ENCODE peak calls at places on chromosome 15, in ten cellular contexts. S is psoas muscle; J is PC-3; B is lower lobe of right lung; T is lower leg skin; M is NT2/D1; G is CD8-positive, alpha-beta T cell; P is heart left ventricle; Q is fibroblast of lung; D is dorsolateral prefrontal cortex. R is an unnamed sample.

GRCh38 chr15:25346371-25346770 is 92.5 kb downstream of the UBE3A start:
- DNase-seq in S (no peak), D (no peak), M (no peak), G (no peak), B (no peak), T (no peak), J (no peak), Q (no peak), P (no peak), R (no peak)

GRCh38 chr15:100885116-100885515 is 5.5 kb downstream of the ALDH1A3 start:
- DNase-seq in P (no peak), Q (no peak), J (no peak), B (no peak), D (no peak), T (no peak), S (no peak), G (no peak), M (no peak), R (no peak)

GRCh38 chr15:46326173-46326572 is 691.3 kb downstream of the SQOR start:
- DNase-seq in G (no peak), T (no peak), S (no peak), D (no peak), Q (no peak), J (no peak), B (no peak), M (no peak), P (no peak), R (no peak)

GRCh38 chr15:70875001-70875782 is 17.0 kb downstream of the THAP10 start:
- DNase-seq in D (no peak), M (no peak), Q (peak), J (peak), S (no peak), G (no peak), T (no peak), B (no peak), P (no peak), R (no peak)

GRCh38 chr15:31371520-31372240 is 45.0 kb downstream of the KLF13 start:
- DNase-seq in D (no peak), T (peak), M (no peak), J (no peak), Q (no peak), B (no peak), G (no peak), P (no peak), S (no peak), R (no peak)

GRCh38 chr15:46309914-46310313 is 675.1 kb downstream of the SQOR start:
- DNase-seq in J (no peak), G (no peak), P (no peak), Q (no peak), T (no peak), B (no peak), D (no peak), M (peak), S (no peak), R (no peak)

GRCh38 chr15:62453979-62454378 is 288.9 kb upstream of the C2CD4B start:
- DNase-seq in G (no peak), M (no peak), S (no peak), Q (peak), B (no peak), T (no peak), J (peak), D (no peak), P (no peak), R (no peak)

GRCh38 chr15:31561156-31561555 is 234.5 kb downstream of the KLF13 start:
- DNase-seq in T (no peak), M (no peak), B (no peak), Q (no peak), D (no peak), J (no peak), S (no peak), P (no peak), G (no peak), R (no peak)

GRCh38 chr15:88995449-88995848 is 82.3 kb upstream of the MFGE8 start:
- DNase-seq in D (no peak), T (peak), M (peak), S (no peak), P (no peak), J (no peak), B (no peak), G (no peak), Q (no peak), R (no peak)

GRCh38 chr15:66838671-66839239 is 136.7 kb downstream of the SMAD6 start:
- DNase-seq in B (no peak), D (no peak), G (no peak), J (peak), Q (peak), S (no peak), P (no peak), M (no peak), T (no peak), R (no peak)

GRCh38 chr15:56524915-56525314 is 60.0 kb upstream of the MNS1 start:
- DNase-seq in P (no peak), M (no peak), B (no peak), D (no peak), J (no peak), Q (peak), T (no peak), S (no peak), G (no peak), R (no peak)

GRCh38 chr15:73873889-73874511 is 636 bp downstream of the TBC1D21 start:
- DNase-seq in S (no peak), Q (peak), P (no peak), T (no peak), M (peak), B (no peak), J (peak), D (no peak), G (peak), R (peak)

GRCh38 chr15:93027413-93027812 is 61.6 kb downstream of the RGMA start:
- DNase-seq in B (no peak), M (no peak), Q (peak), D (no peak), J (no peak), T (peak), P (no peak), G (peak), S (no peak), R (no peak)

GRCh38 chr15:66751579-66751978 is 49.5 kb downstream of the SMAD6 start:
- DNase-seq in G (no peak), P (peak), J (peak), M (no peak), S (no peak), T (no peak), B (no peak), Q (no peak), D (no peak), R (peak)

GRCh38 chr15:73927003-73927475 is 777 bp downstream of the LOXL1 start:
- DNase-seq in B (peak), M (no peak), G (peak), D (no peak), Q (no peak), T (peak), J (peak), P (no peak), S (peak), R (no peak)

GRCh38 chr15:72785452-72786243 is 2.1 kb upstream of the ADPGK start:
- DNase-seq in T (no peak), Q (peak), P (no peak), B (no peak), J (no peak), G (peak), D (no peak), S (peak), M (no peak), R (no peak)

GRCh38 chr15:70474367-70474681 is 289.0 kb downstream of the UACA start:
- DNase-seq in B (no peak), M (no peak), D (no peak), S (peak), T (no peak), P (no peak), J (no peak), G (no peak), Q (no peak), R (no peak)

GRCh38 chr15:74525946-74526345 is 15.1 kb upstream of the ARID3B start:
- DNase-seq in D (no peak), T (no peak), G (no peak), J (peak), M (no peak), P (no peak), Q (peak), S (no peak), B (no peak), R (no peak)

GRCh38 chr15:48978638-48979037 is 14.9 kb upstream of the SHC4 start:
- DNase-seq in G (no peak), Q (no peak), T (no peak), P (no peak), B (no peak), D (no peak), M (no peak), J (no peak), S (no peak), R (no peak)

GRCh38 chr15:52796742-52797515 is 6.8 kb upstream of the ONECUT1 start:
- DNase-seq in D (no peak), B (no peak), S (no peak), T (no peak), Q (no peak), G (no peak), J (no peak), P (no peak), M (no peak), R (no peak)

GRCh38 chr15:52799145-52799811 is 9.1 kb upstream of the ONECUT1 start:
- DNase-seq in T (no peak), S (no peak), D (no peak), P (no peak), Q (no peak), J (no peak), G (no peak), B (no peak), M (no peak), R (no peak)

GRCh38 chr15:52796228-52796521 is 6.0 kb upstream of the ONECUT1 start:
- DNase-seq in P (no peak), J (no peak), S (no peak), M (no peak), D (no peak), T (no peak), Q (no peak), G (no peak), B (no peak), R (no peak)

GRCh38 chr15:52797625-52798501 is 7.7 kb upstream of the ONECUT1 start:
- DNase-seq in S (no peak), B (no peak), J (no peak), M (no peak), G (no peak), T (no peak), P (no peak), Q (no peak), D (no peak), R (no peak)

DNA sequence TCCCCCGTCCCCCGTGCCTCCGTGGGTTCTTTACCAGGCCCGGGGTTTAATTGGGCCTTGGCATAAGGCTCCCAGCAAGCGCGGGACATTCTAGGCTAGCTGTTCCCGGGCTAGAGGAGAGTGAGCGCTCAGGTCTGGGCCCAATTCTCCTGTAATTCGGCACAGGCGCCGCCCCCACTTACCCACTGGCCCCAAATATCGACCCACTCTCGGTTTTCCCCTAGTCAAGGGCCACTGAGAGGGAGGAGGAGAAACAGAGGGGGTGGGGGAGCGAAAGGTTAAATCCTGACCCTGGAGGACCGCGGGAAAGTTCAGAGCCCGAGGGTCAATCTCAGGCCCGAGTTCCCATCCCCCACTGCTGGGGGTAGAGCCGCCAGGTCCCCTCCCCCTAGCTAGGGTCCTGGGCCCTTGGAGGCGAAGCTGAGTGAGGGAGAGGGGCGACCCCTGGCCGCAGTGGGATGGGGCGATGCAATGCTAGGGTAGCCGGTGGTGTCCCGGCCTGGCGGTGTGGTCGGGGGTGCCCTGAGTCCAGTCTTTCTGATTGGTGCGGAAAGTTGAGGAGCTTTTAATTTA is 8.5 kb upstream of the ONECUT1 start:
- DNase-seq in T (no peak), Q (no peak), M (no peak), D (no peak), G (no peak), J (no peak), S (no peak), P (no peak), B (no peak), R (no peak)
- H3K4me3 ChIP-seq in T (no peak), Q (no peak), M (no peak), D (no peak), G (no peak), J (no peak), S (no peak), P (no peak), B (no peak), R (no peak)

GRCh38 chr15:77508541-77509505 is 88.1 kb downstream of the HMG20A start:
- DNase-seq in P (peak), S (peak), M (no peak), J (no peak), Q (peak), D (no peak), T (peak), B (peak), G (no peak), R (peak)

GRCh38 chr15:77514635-77515421 is 94.1 kb downstream of the HMG20A start:
- DNase-seq in G (no peak), J (no peak), T (peak), P (no peak), M (no peak), Q (no peak), D (no peak), B (no peak), S (no peak), R (no peak)

GRCh38 chr15:77510066-77511044 is 89.7 kb downstream of the HMG20A start:
- DNase-seq in T (peak), M (peak), J (no peak), Q (no peak), G (no peak), S (no peak), D (no peak), P (no peak), B (no peak), R (no peak)

GRCh38 chr15:77513226-77513625 is 92.5 kb downstream of the HMG20A start:
- DNase-seq in Q (no peak), B (no peak), G (no peak), D (no peak), T (no peak), P (peak), M (no peak), J (peak), S (no peak), R (peak)

GRCh38 chr15:77511869-77512268 is 91.2 kb downstream of the HMG20A start:
- DNase-seq in G (no peak), Q (no peak), M (no peak), B (no peak), D (no peak), S (no peak), P (no peak), T (no peak), J (no peak), R (no peak)
- H3K4me3 ChIP-seq in G (no peak), Q (no peak), M (no peak), B (no peak), D (no peak), S (no peak), P (peak), T (no peak), J (no peak), R (no peak)

GRCh38 chr15:60004846-60005351 is 788 bp downstream of the FOXB1 start:
- DNase-seq in M (no peak), B (peak), T (no peak), P (no peak), S (no peak), J (no peak), Q (peak), D (no peak), G (no peak), R (no peak)

GRCh38 chr15:60006203-60006782 is 2.2 kb downstream of the FOXB1 start:
- DNase-seq in S (no peak), D (no peak), P (no peak), B (peak), G (peak), Q (peak), T (no peak), J (peak), M (no peak), R (peak)

GRCh38 chr15:60009124-60009523 is 5.0 kb downstream of the FOXB1 start:
- DNase-seq in D (no peak), S (no peak), T (no peak), G (no peak), J (peak), Q (no peak), M (no peak), B (no peak), P (no peak), R (no peak)

GRCh38 chr15:60005352-60006202 is 1.5 kb downstream of the FOXB1 start:
- DNase-seq in D (no peak), P (no peak), B (peak), Q (no peak), G (no peak), J (no peak), S (no peak), T (no peak), M (no peak), R (no peak)

DNA sequence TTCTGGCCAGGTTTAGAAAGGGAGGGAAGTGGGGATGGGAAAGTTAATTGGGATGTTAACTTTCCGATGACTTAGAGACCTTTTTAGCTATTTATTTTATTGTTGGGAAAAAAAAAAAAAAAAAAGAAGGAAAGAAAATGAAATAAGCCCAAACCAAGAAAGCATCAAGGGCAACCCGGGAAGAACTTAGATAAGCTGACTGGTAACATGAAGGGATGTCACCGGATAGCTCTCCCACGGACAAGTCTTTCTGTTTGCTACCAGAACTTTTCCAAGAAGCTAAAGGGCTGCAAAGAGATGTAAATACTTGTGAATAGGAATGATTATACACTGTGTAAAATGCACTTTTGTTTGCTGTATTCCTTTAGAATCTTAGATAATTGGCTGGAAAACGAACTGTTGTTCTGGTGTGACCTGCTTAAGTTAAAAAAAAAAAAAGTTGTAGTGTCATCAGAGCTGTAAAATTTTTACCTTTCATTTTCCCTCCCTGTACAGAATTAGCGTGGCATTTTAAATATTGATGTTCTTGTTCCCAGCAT is 2.8 kb downstream of the FOXB1 start:
- DNase-seq in G (no peak), M (no peak), T (no peak), D (no peak), Q (no peak), B (no peak), S (no peak), P (no peak), J (no peak), R (no peak)
- H3K4me3 ChIP-seq in G (peak), M (no peak), T (no peak), D (peak), Q (peak), B (peak), S (peak), P (peak), J (peak), R (no peak)

GRCh38 chr15:40081691-40082194 is 26.9 kb downstream of the BMF start:
- DNase-seq in P (peak), D (peak), T (peak), M (peak), B (peak), G (no peak), J (peak), Q (peak), S (peak), R (peak)

GRCh38 chr15:40079456-40079855 is 29.2 kb downstream of the BMF start:
- DNase-seq in T (no peak), M (no peak), J (no peak), Q (no peak), S (no peak), P (no peak), G (no peak), D (no peak), B (no peak), R (no peak)

GRCh38 chr15:40080104-40080503 is 28.6 kb downstream of the BMF start:
- DNase-seq in M (no peak), J (no peak), G (no peak), D (no peak), B (no peak), P (no peak), S (no peak), T (no peak), Q (no peak), R (no peak)

GRCh38 chr15:40082195-40082868 is 26.3 kb downstream of the BMF start:
- DNase-seq in B (no peak), G (no peak), P (no peak), T (no peak), S (no peak), Q (no peak), J (no peak), D (no peak), M (no peak), R (peak)

DNA sequence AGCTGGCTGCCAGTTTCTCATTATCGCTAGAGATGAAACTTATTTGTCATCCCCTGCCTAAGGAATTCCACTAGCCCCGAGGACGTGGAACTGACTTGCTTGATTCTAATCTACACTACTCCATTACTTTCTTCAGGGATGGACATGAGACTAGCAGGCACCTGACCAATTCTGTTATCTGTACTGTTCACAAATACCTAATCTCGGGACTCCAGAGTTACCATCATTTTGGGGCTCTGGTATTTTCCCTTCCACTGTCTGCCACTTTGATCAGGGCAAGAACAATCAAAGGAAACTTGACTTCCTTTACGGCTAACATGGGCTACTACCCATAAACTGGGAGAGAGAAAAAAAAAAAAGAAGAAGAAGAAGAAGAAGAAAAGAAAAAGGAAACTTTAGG is 27.8 kb downstream of the BMF start:
- DNase-seq in B (no peak), J (no peak), S (no peak), M (no peak), P (no peak), Q (no peak), T (no peak), D (no peak), G (no peak), R (no peak)
- H3K4me3 ChIP-seq in B (peak), J (no peak), S (peak), M (no peak), P (peak), Q (no peak), T (no peak), D (no peak), G (no peak), R (no peak)

DNA sequence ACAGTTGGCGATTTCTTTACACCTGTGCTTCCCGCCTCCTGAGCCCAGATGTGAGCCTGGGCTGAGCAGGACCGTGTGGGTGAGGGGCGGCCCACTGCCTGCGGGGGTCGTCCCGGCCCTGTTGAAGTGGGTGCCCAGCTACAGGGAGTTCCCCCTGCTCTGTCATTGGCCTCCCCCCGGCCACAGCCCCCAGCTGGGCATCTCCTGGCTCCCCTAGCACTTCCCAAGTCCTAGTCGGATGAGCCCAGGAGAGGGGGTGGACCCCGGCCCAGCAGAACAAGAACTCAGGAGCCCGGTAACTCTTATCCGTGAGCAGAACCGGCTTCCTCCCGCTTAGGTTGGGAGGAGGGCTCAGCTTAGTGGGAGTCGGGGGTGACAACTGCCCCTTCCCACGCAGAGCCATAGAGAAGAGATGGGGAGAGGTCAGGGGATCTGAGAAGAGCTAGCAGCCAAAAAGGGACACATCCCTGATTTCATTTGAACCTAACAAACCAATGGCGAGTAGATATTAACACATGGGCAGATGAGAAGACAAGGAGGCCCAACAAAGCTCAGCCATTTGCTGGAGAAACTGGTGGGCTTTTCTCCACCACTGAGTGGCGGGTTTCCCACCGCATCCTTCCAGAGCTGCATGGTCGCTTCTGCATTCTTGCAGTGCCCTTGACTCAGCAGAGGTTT is 878 bp downstream of the PAQR5 start:
- DNase-seq in Q (no peak), P (no peak), B (no peak), M (no peak), D (no peak), S (no peak), G (no peak), J (no peak), T (no peak), R (no peak)
- H3K4me3 ChIP-seq in Q (no peak), P (peak), B (peak), M (peak), D (peak), S (peak), G (no peak), J (peak), T (no peak), R (no peak)